ENCODE peak calls at places on chromosome 15, in five cellular contexts. B is GM03348, O is HuH-7.5, Z is HCT116, A is cardiac muscle cell. T is an unnamed sample.

GRCh38 chr15:29322407-29322806 is 52.8 kb upstream of the NSMCE3 start:
- DNase-seq in B (no peak), O (no peak), Z (no peak), A (peak), T (no peak)

GRCh38 chr15:54387808-54388207 is 409.6 kb downstream of the UNC13C start:
- DNase-seq in B (no peak), O (no peak), Z (no peak), A (no peak), T (no peak)

GRCh38 chr15:73560501-73561117 is 72.6 kb downstream of the NPTN start:
- DNase-seq in B (peak), O (no peak), Z (peak), A (peak), T (peak)

GRCh38 chr15:83090465-83090864 is 17.0 kb upstream of the TM6SF1 start:
- DNase-seq in B (no peak), O (no peak), Z (no peak), A (peak), T (no peak)

GRCh38 chr15:48267766-48268165 is 61.7 kb downstream of the SLC12A1 start:
- DNase-seq in B (no peak), O (no peak), Z (no peak), A (no peak), T (no peak)

GRCh38 chr15:96160269-96160668 is 170.2 kb upstream of the NR2F2 start:
- DNase-seq in B (peak), O (no peak), Z (no peak), A (no peak), T (no peak)

GRCh38 chr15:66008920-66009572 is 139.8 kb downstream of the RAB11A start:
- DNase-seq in B (no peak), O (no peak), Z (peak), A (no peak), T (no peak)

GRCh38 chr15:100192092-100192695 is 149.6 kb downstream of the ADAMTS17 start:
- DNase-seq in B (no peak), O (no peak), Z (no peak), A (no peak), T (no peak)

GRCh38 chr15:65792988-65793812 is 1.1 kb upstream of the DENND4A start:
- DNase-seq in B (no peak), O (no peak), Z (no peak), A (no peak), T (no peak)

GRCh38 chr15:82851331-82851850 is 42.0 kb downstream of the WHAMM start:
- DNase-seq in B (no peak), O (no peak), Z (no peak), A (no peak), T (no peak)

GRCh38 chr15:27746556-27746955 is 352.6 kb downstream of the OCA2 start:
- DNase-seq in B (no peak), O (no peak), Z (no peak), A (no peak), T (no peak)

GRCh38 chr15:77144492-77145070 is 73.7 kb upstream of the TSPAN3 start:
- DNase-seq in B (peak), O (no peak), Z (no peak), A (no peak), T (no peak)

GRCh38 chr15:36841154-36841553 is 259.2 kb downstream of the MEIS2 start:
- DNase-seq in B (no peak), O (no peak), Z (no peak), A (peak), T (no peak)

GRCh38 chr15:69730281-69731235 is 277.9 kb downstream of the RPLP1 start:
- DNase-seq in B (no peak), O (no peak), Z (no peak), A (no peak), T (no peak)

GRCh38 chr15:77633913-77634265 is 1.2 kb upstream of the LINGO1 start:
- DNase-seq in B (no peak), O (no peak), Z (no peak), A (peak), T (no peak)

GRCh38 chr15:78951841-78952238 is 7.0 kb upstream of the CTSH start:
- DNase-seq in B (no peak), O (peak), Z (no peak), A (no peak), T (no peak)

GRCh38 chr15:86611392-86612040 is 531.8 kb downstream of the AGBL1 start:
- DNase-seq in B (no peak), O (no peak), Z (no peak), A (no peak), T (no peak)

GRCh38 chr15:68272797-68273271 is 4.7 kb upstream of the FEM1B start:
- DNase-seq in B (peak), O (no peak), Z (no peak), A (no peak), T (no peak)

GRCh38 chr15:93298901-93299300 is 209.9 kb upstream of the RGMA start:
- DNase-seq in B (no peak), O (no peak), Z (no peak), A (no peak), T (no peak)

GRCh38 chr15:40511472-40512133 is 40.8 kb downstream of the CHST14 start:
- DNase-seq in B (peak), O (peak), Z (no peak), A (peak), T (no peak)

GRCh38 chr15:72319360-72319984 is 485 bp downstream of the CELF6 start:
- DNase-seq in B (peak), O (peak), Z (no peak), A (peak), T (peak)

GRCh38 chr15:59298255-59298856 is 74.3 kb downstream of the MYO1E start:
- DNase-seq in B (no peak), O (no peak), Z (peak), A (no peak), T (no peak)

GRCh38 chr15:67080900-67081431 is 15.6 kb downstream of the SMAD3 start:
- DNase-seq in B (peak), O (no peak), Z (no peak), A (no peak), T (no peak)

GRCh38 chr15:38320181-38320580 is 67.5 kb downstream of the SPRED1 start:
- DNase-seq in B (peak), O (no peak), Z (no peak), A (no peak), T (no peak)

GRCh38 chr15:83470895-83471294 is 23.8 kb downstream of the SH3GL3 start:
- DNase-seq in B (no peak), O (no peak), Z (no peak), A (no peak), T (no peak)

GRCh38 chr15:95557226-95558046 is 773.1 kb upstream of the NR2F2 start:
- DNase-seq in B (peak), O (no peak), Z (peak), A (no peak), T (peak)

GRCh38 chr15:93033434-93034045 is 55.5 kb downstream of the RGMA start:
- DNase-seq in B (no peak), O (peak), Z (no peak), A (no peak), T (no peak)

GRCh38 chr15:59676565-59676964 is 12.6 kb downstream of the BNIP2 start:
- DNase-seq in B (no peak), O (no peak), Z (no peak), A (no peak), T (no peak)

GRCh38 chr15:76333720-76334437 is 2.7 kb upstream of the ISL2 start:
- DNase-seq in B (no peak), O (peak), Z (no peak), A (peak), T (no peak)

GRCh38 chr15:94327356-94327936 is 96.1 kb downstream of the MCTP2 start:
- DNase-seq in B (peak), O (no peak), Z (peak), A (peak), T (peak)

GRCh38 chr15:25542648-25543047 is 103.8 kb upstream of the UBE3A start:
- DNase-seq in B (no peak), O (no peak), Z (no peak), A (no peak), T (no peak)

GRCh38 chr15:50418041-50418583 is 6.1 kb upstream of the USP8 start:
- DNase-seq in B (no peak), O (no peak), Z (peak), A (no peak), T (no peak)

T was measured in HEK293T.